ENCODE peak calls at places on chromosomes 4 and X, in nine cellular contexts. H is sigmoid colon, F is esophagus muscularis mucosa, N is lower leg skin, J is GM12878, X is spleen, A is testis, T is transverse colon, E is H54. D is an unnamed sample.

GRCh38 chr4:40180356-40180755 is 16.5 kb upstream of the RHOH start:
- DNase-seq in F (no peak), H (no peak), N (no peak), T (no peak), X (no peak), E (peak), J (no peak), A (no peak), D (no peak)

GRCh38 chr4:24730256-24731001 is 64.9 kb upstream of the SOD3 start:
- DNase-seq in A (no peak), N (peak), E (no peak), T (peak), J (no peak), X (no peak), H (peak), F (no peak), D (no peak)

GRCh38 chr4:107210450-107211239 is 174.5 kb upstream of the DKK2 start:
- DNase-seq in J (no peak), T (no peak), H (no peak), N (no peak), F (no peak), A (no peak), E (no peak), X (no peak), D (no peak)

GRCh38 chrX:84168095-84168494 is 19.9 kb downstream of the RPS6KA6 start:
- DNase-seq in N (no peak), X (no peak), A (no peak), H (no peak), F (no peak), J (no peak), E (no peak), T (no peak), D (no peak)

GRCh38 chr4:74473155-74473811 is 28.3 kb downstream of the AREG start:
- DNase-seq in X (no peak), A (no peak), E (no peak), F (no peak), T (no peak), H (no peak), N (no peak), J (no peak), D (no peak)

GRCh38 chr4:187544461-187545053 is 451.0 kb upstream of the ZFP42 start:
- DNase-seq in X (no peak), H (no peak), N (no peak), A (no peak), T (no peak), F (no peak), J (no peak), E (no peak), D (no peak)

GRCh38 chr4:6929735-6930464 is 20.3 kb downstream of the TBC1D14 start:
- DNase-seq in T (peak), A (peak), X (no peak), J (no peak), F (no peak), N (no peak), E (no peak), H (no peak), D (no peak)

GRCh38 chr4:143411527-143412480 is 75.1 kb downstream of the GAB1 start:
- DNase-seq in N (no peak), X (no peak), J (no peak), H (no peak), A (peak), E (no peak), T (no peak), F (no peak), D (no peak)

GRCh38 chrX:49003696-49004095 is 1.6 kb upstream of the GRIPAP1 start:
- DNase-seq in E (no peak), N (no peak), F (no peak), A (no peak), T (no peak), H (no peak), X (no peak), J (no peak), D (no peak)

GRCh38 chrX:152138388-152138784 is at the start of gene MAGEA10:
- DNase-seq in A (peak), F (no peak), N (no peak), J (no peak), H (no peak), X (no peak), E (no peak), T (no peak), D (no peak)

GRCh38 chr4:138639018-138639876 is 376.3 kb upstream of the NOCT start:
- DNase-seq in J (no peak), F (no peak), X (no peak), E (no peak), A (no peak), N (no peak), H (no peak), T (no peak), D (no peak)

GRCh38 chr4:15001248-15001824 is 945 bp upstream of the CPEB2 start:
- DNase-seq in E (no peak), J (no peak), F (peak), X (peak), T (peak), A (peak), N (peak), H (peak), D (peak)
- TF ChIP-seq POLR2A in E (peak), J (no peak), F (no peak), X (no peak), T (peak), A (no peak), N (no peak), H (no peak), D (no peak)

DNA sequence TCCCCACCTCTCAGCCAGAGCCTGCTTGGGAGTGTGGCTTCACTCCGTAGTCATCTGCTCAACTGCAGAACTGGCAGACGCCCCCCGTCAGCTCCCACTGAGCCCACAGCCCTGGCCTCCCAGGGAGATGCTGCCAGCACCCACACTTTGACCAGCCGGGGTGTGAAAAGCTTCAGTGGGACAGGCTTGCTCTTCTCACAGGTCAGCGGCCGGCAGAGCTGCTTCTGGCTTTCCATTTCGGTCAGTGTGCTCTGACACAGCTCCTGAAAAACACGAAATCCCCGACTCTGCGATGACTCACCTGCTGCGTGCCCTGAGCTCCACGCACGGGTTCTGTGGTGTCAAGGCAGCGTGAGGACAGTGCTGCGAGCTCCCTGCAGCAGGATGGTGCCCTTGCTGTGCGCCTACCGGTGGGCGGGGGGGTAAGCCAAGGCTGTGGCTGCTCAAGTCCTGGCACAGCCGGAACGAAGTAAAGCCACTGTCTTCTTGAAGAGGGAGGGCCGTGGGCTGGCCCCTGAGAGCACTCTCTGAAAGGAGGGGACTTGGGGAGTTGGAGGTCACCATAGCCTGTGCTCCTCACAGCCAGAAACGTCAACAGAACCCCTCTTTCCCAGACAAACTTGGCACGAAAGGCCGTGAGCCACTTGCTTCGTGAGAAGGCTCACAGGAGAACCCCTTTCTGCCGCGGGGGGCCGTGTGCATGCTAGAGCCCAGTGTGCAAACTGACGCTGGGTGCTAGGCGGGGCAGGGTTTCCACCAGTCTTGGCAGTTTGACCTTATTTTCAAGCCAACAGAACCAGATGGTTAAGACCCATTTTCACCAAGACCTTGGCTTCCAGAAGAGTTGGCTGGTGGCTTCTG is 23.6 kb downstream of the NOP14 start:
- DNase-seq in F (no peak), E (no peak), T (peak), H (peak), J (no peak), A (peak), N (peak), X (peak), D (no peak)
- TF ChIP-seq POLR2A in F (no peak), E (no peak), T (no peak), H (no peak), J (no peak), A (no peak), N (no peak), X (no peak), D (no peak)

GRCh38 chr4:8152090-8152864 is 6.3 kb downstream of the ABLIM2 start:
- DNase-seq in T (no peak), N (no peak), F (no peak), A (no peak), H (no peak), E (no peak), X (no peak), J (no peak), D (no peak)
- TF ChIP-seq POLR2A in T (no peak), N (no peak), F (no peak), A (no peak), H (no peak), E (no peak), X (no peak), J (no peak), D (no peak)

DNA sequence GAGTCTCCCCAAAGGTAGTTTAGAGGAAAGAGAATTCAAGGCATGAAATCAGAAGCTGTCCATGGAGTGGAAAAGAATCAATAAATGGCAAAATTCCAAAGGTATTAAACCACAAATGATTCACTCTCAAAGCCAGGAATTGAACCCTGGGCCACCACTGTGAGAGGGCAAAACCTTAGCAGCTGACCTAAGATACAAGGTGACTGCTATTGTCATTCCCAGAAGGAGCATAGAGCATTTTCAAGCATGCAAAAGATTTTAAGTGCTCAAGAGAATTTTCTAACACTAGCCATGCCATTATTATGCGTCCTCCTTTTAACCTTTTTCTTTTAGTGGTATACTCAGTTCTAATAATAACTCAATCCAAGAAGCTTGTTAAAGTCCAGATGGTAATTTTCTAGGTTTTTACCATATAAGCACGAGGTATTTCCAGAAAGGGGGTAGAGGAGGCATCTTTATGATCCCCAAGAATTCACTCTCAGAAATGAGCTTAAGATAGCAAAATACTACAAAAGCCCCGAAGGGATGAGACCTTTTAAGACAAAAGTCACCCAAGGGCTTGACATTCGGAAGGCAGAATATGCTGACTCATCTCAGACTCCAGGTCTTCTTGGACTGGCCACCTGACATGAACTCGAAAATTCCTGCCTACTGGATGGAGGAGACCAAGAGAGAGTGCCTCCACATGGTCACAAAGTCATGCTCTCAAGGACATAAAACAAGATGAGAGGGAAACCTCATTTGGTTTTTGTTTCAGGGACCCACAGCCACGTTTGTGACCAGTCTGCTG is 13.8 kb upstream of the PAGE5 start:
- DNase-seq in E (no peak), T (no peak), A (no peak), F (no peak), H (no peak), N (no peak), J (no peak), X (no peak), D (no peak)
- TF ChIP-seq POLR2A in E (no peak), T (no peak), A (no peak), F (no peak), H (no peak), N (no peak), J (no peak), X (no peak), D (no peak)

GRCh38 chr4:1579834-1580686 is 104.1 kb downstream of the FAM53A start:
- DNase-seq in X (peak), H (peak), N (peak), E (peak), F (no peak), J (no peak), A (peak), T (peak), D (peak)
- TF ChIP-seq POLR2A in X (no peak), H (peak), N (peak), E (peak), F (no peak), J (no peak), A (no peak), T (peak), D (peak)

DNA sequence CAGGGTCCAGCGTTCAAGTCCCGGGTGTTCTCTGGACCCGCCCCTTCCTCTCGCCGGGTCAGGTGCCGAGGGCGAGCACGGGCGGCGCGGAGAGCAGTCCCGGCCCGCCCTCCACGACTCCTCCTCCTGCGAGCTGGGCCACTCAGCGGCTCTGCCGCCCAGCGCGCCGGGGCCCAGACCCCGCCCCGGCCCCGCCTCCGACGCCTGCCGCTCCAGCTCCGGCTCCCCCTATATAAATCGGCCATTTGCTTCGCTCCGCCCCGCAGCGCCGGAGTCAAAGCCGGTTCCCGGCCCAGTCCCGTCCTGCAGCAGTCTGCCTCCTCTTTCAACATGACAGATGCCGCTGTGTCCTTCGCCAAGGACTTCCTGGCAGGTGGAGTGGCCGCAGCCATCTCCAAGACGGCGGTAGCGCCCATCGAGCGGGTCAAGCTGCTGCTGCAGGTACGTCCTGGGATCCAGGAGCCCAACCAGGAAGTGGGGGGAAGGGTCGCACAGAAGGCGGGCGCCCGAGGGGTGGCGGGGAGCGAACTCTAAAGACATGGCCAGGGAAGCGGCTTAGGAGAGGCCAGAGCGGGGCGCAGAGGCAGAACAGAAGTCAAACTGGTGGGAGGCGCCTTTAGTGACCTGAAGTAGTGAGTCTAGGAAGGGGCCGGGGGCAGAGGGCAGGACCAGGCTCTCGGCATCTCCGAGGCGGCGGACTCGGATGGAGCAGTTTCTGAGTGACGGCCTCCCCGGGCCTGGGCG is at the start of gene SLC25A5:
- DNase-seq in A (peak), F (peak), H (peak), J (peak), X (peak), E (peak), N (peak), T (peak), D (peak)
- TF ChIP-seq POLR2A in A (no peak), F (peak), H (peak), J (peak), X (peak), E (peak), N (peak), T (peak), D (peak)

D was measured in erythroblast.